ENCODE peak calls at places on chromosome 7, in seven cellular contexts. One of them, this sample, is unnamed.

GRCh38 chr7:7136857-7137309 is 45.5 kb upstream of the C1GALT1 start:
- DNase-seq in HepG2: peak
- DNase-seq in SK-N-SH: no peak
- DNase-seq in HCT116: no peak
- DNase-seq in GM12878: no peak
- DNase-seq in H1: no peak
- DNase-seq in K562: no peak
- DNase-seq in this sample: no peak

GRCh38 chr7:47622946-47623640 is 41.2 kb upstream of the TNS3 start:
- DNase-seq in SK-N-SH: no peak
- DNase-seq in HepG2: peak
- DNase-seq in HCT116: no peak
- DNase-seq in K562: no peak
- DNase-seq in H1: no peak
- DNase-seq in GM12878: no peak
- DNase-seq in this sample: peak

GRCh38 chr7:130210181-130210935 is 2.7 kb downstream of the SSMEM1 start:
- DNase-seq in HepG2: peak
- DNase-seq in HCT116: no peak
- DNase-seq in SK-N-SH: no peak
- DNase-seq in GM12878: no peak
- DNase-seq in H1: no peak
- DNase-seq in K562: no peak
- DNase-seq in this sample: no peak

GRCh38 chr7:30877010-30877740 is 34.5 kb upstream of the AQP1 start:
- DNase-seq in H1: no peak
- DNase-seq in SK-N-SH: no peak
- DNase-seq in HCT116: no peak
- DNase-seq in GM12878: no peak
- DNase-seq in K562: no peak
- DNase-seq in HepG2: no peak
- DNase-seq in this sample: no peak

GRCh38 chr7:150451097-150451793 is 815 bp downstream of the GIMAP8 start:
- DNase-seq in K562: no peak
- DNase-seq in HCT116: no peak
- DNase-seq in GM12878: peak
- DNase-seq in HepG2: no peak
- DNase-seq in H1: no peak
- DNase-seq in SK-N-SH: no peak
- DNase-seq in this sample: no peak

GRCh38 chr7:51288896-51289607 is 27.6 kb downstream of the COBL start:
- DNase-seq in HepG2: no peak
- DNase-seq in GM12878: no peak
- DNase-seq in H1: no peak
- DNase-seq in SK-N-SH: no peak
- DNase-seq in HCT116: no peak
- DNase-seq in K562: no peak
- DNase-seq in this sample: no peak

GRCh38 chr7:87000344-87000743 is 59.1 kb downstream of the ELAPOR2 start:
- DNase-seq in H1: no peak
- DNase-seq in SK-N-SH: no peak
- DNase-seq in GM12878: no peak
- DNase-seq in HepG2: no peak
- DNase-seq in HCT116: no peak
- DNase-seq in K562: no peak
- DNase-seq in this sample: no peak

GRCh38 chr7:97971120-97971989 is 18.6 kb downstream of the OCM2 start:
- DNase-seq in H1: no peak
- DNase-seq in HCT116: no peak
- DNase-seq in GM12878: peak
- DNase-seq in K562: peak
- DNase-seq in SK-N-SH: peak
- DNase-seq in HepG2: peak
- DNase-seq in this sample: peak

GRCh38 chr7:143733876-143734275 is 23.6 kb downstream of the CTAGE6 start:
- DNase-seq in HepG2: no peak
- DNase-seq in HCT116: no peak
- DNase-seq in GM12878: no peak
- DNase-seq in SK-N-SH: no peak
- DNase-seq in H1: no peak
- DNase-seq in K562: peak
- DNase-seq in this sample: no peak

GRCh38 chr7:28778781-28779180 is 179.3 kb downstream of the TRIL start:
- DNase-seq in SK-N-SH: no peak
- DNase-seq in H1: no peak
- DNase-seq in HepG2: no peak
- DNase-seq in GM12878: no peak
- DNase-seq in K562: no peak
- DNase-seq in HCT116: no peak
- DNase-seq in this sample: no peak

GRCh38 chr7:46626261-46627037 is 705.4 kb upstream of the IGFBP3 start:
- DNase-seq in H1: no peak
- DNase-seq in SK-N-SH: no peak
- DNase-seq in GM12878: no peak
- DNase-seq in HepG2: no peak
- DNase-seq in K562: no peak
- DNase-seq in HCT116: no peak
- DNase-seq in this sample: no peak

GRCh38 chr7:94276797-94277196 is 117.9 kb upstream of the COL1A2 start:
- DNase-seq in H1: no peak
- DNase-seq in K562: no peak
- DNase-seq in GM12878: no peak
- DNase-seq in HepG2: no peak
- DNase-seq in SK-N-SH: peak
- DNase-seq in HCT116: no peak
- DNase-seq in this sample: no peak

GRCh38 chr7:95927781-95928180 is 155.4 kb downstream of the DYNC1I1 start:
- DNase-seq in SK-N-SH: peak
- DNase-seq in GM12878: no peak
- DNase-seq in K562: no peak
- DNase-seq in HCT116: no peak
- DNase-seq in H1: no peak
- DNase-seq in HepG2: no peak
- DNase-seq in this sample: no peak

GRCh38 chr7:76397409-76398183 is 11.9 kb downstream of the SSC4D start:
- DNase-seq in GM12878: peak
- DNase-seq in HCT116: no peak
- DNase-seq in H1: no peak
- DNase-seq in K562: peak
- DNase-seq in HepG2: no peak
- DNase-seq in SK-N-SH: peak
- DNase-seq in this sample: peak

GRCh38 chr7:139871276-139871675 is 42.2 kb downstream of the TBXAS1 start:
- DNase-seq in H1: no peak
- DNase-seq in HCT116: no peak
- DNase-seq in GM12878: no peak
- DNase-seq in SK-N-SH: no peak
- DNase-seq in K562: no peak
- DNase-seq in HepG2: no peak
- DNase-seq in this sample: no peak

GRCh38 chr7:26052721-26053120 is 99.3 kb upstream of the NFE2L3 start:
- DNase-seq in HCT116: peak
- DNase-seq in GM12878: no peak
- DNase-seq in K562: no peak
- DNase-seq in HepG2: no peak
- DNase-seq in H1: no peak
- DNase-seq in SK-N-SH: no peak
- DNase-seq in this sample: no peak

GRCh38 chr7:28986028-28986427 is 27.9 kb upstream of the TRIL start:
- DNase-seq in GM12878: no peak
- DNase-seq in H1: no peak
- DNase-seq in HepG2: no peak
- DNase-seq in HCT116: no peak
- DNase-seq in K562: no peak
- DNase-seq in SK-N-SH: no peak
- DNase-seq in this sample: no peak

GRCh38 chr7:1562126-1562525 is 6.1 kb upstream of the TMEM184A start:
- DNase-seq in H1: no peak
- DNase-seq in GM12878: no peak
- DNase-seq in HCT116: no peak
- DNase-seq in SK-N-SH: peak
- DNase-seq in K562: no peak
- DNase-seq in HepG2: no peak
- DNase-seq in this sample: no peak

GRCh38 chr7:55576753-55577152 is 4.5 kb upstream of the VOPP1 start:
- DNase-seq in HCT116: no peak
- DNase-seq in HepG2: no peak
- DNase-seq in GM12878: no peak
- DNase-seq in SK-N-SH: no peak
- DNase-seq in H1: no peak
- DNase-seq in K562: no peak
- DNase-seq in this sample: no peak

GRCh38 chr7:100546129-100546867 is 7.3 kb downstream of the AGFG2 start:
- DNase-seq in GM12878: no peak
- DNase-seq in K562: no peak
- DNase-seq in HCT116: no peak
- DNase-seq in SK-N-SH: no peak
- DNase-seq in HepG2: peak
- DNase-seq in H1: no peak
- DNase-seq in this sample: no peak

GRCh38 chr7:29282819-29283414 is 88.3 kb downstream of the CHN2 start:
- DNase-seq in HCT116: no peak
- DNase-seq in SK-N-SH: no peak
- DNase-seq in K562: no peak
- DNase-seq in GM12878: no peak
- DNase-seq in H1: no peak
- DNase-seq in HepG2: no peak
- DNase-seq in this sample: no peak

GRCh38 chr7:130294314-130294713 is 1.4 kb downstream of the CPA4 start:
- DNase-seq in HCT116: no peak
- DNase-seq in SK-N-SH: no peak
- DNase-seq in H1: no peak
- DNase-seq in K562: no peak
- DNase-seq in GM12878: no peak
- DNase-seq in HepG2: no peak
- DNase-seq in this sample: no peak

GRCh38 chr7:35513828-35514227 is 181.1 kb downstream of the HERPUD2 start:
- DNase-seq in K562: no peak
- DNase-seq in GM12878: no peak
- DNase-seq in H1: no peak
- DNase-seq in SK-N-SH: no peak
- DNase-seq in HepG2: no peak
- DNase-seq in HCT116: no peak
- DNase-seq in this sample: no peak

GRCh38 chr7:45146531-45147379 is 10.8 kb upstream of the RAMP3 start:
- DNase-seq in H1: no peak
- DNase-seq in SK-N-SH: no peak
- DNase-seq in GM12878: no peak
- DNase-seq in HepG2: no peak
- DNase-seq in K562: peak
- DNase-seq in HCT116: no peak
- DNase-seq in this sample: no peak

GRCh38 chr7:121419201-121420148 is 23.4 kb upstream of the FAM3C start:
- DNase-seq in H1: no peak
- DNase-seq in K562: peak
- DNase-seq in HepG2: no peak
- DNase-seq in HCT116: no peak
- DNase-seq in SK-N-SH: no peak
- DNase-seq in GM12878: no peak
- DNase-seq in this sample: no peak
- TF ChIP-seq JUND in H1: no peak
- TF ChIP-seq JUND in K562: no peak
- TF ChIP-seq JUND in HepG2: no peak
- TF ChIP-seq JUND in HCT116: no peak
- TF ChIP-seq JUND in SK-N-SH: no peak
- TF ChIP-seq JUND in GM12878: no peak
- TF ChIP-seq JUND in this sample: no peak

DNA sequence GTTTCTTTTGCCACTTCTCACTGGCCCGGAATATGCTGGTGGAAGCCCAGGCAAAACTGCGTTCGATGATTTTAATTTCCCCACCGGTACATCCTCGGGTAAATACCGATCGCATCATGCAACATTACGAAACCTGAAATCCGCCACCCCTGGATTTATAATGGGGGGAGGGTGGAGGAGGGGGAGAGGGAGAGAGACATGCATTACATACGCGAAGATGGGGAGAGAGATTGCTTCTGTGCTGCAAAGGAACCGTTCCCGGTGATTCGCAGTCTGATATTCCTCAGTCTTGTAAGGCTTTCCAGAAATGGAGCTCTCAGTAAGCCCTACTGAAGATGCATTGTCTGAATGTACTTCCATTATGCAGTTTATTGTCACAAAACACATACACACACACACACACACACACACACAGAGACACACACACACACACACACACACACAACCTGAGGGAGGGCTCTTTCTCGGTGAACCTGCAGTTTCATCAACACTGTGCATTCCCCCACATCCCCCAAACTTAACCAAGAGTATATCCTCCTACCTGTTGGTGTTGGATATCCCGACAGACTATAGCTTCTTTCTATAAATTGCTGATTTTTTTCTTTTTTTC is 741 bp downstream of the GPR85 start:
- DNase-seq in HCT116: no peak
- DNase-seq in SK-N-SH: peak
- DNase-seq in H1: no peak
- DNase-seq in GM12878: no peak
- DNase-seq in K562: peak
- DNase-seq in HepG2: no peak
- DNase-seq in this sample: no peak
- TF ChIP-seq JUND in HCT116: no peak
- TF ChIP-seq JUND in SK-N-SH: no peak
- TF ChIP-seq JUND in H1: no peak
- TF ChIP-seq JUND in GM12878: no peak
- TF ChIP-seq JUND in K562: no peak
- TF ChIP-seq JUND in HepG2: no peak
- TF ChIP-seq JUND in this sample: no peak

GRCh38 chr7:33336820-33337219 is 207.5 kb downstream of the BBS9 start:
- DNase-seq in HCT116: no peak
- DNase-seq in K562: no peak
- DNase-seq in H1: no peak
- DNase-seq in HepG2: no peak
- DNase-seq in GM12878: peak
- DNase-seq in SK-N-SH: no peak
- DNase-seq in this sample: no peak

GRCh38 chr7:33339074-33339805 is 209.9 kb downstream of the BBS9 start:
- DNase-seq in HepG2: no peak
- DNase-seq in GM12878: no peak
- DNase-seq in K562: no peak
- DNase-seq in HCT116: no peak
- DNase-seq in SK-N-SH: no peak
- DNase-seq in H1: no peak
- DNase-seq in this sample: no peak

DNA sequence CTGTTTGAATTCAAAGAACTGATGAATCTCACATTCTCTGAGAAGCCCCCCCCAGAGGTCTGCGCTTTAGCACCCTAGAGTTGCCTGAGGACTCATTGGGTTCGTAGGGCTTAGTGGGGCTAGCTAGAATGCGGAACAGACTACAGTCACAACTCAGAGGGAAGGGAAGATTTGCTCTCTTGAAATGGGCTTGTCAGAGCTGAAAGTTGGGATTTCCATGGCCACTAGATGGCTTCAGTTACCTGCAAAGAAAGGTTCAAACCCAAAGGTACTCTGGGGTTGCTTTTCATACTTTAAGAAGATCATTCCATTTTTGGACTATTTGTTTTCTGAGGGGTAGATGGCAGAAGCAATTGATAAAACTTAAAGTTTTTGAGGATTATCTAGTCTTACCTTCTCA is 205.0 kb downstream of the BBS9 start:
- DNase-seq in SK-N-SH: peak
- DNase-seq in HepG2: peak
- DNase-seq in K562: no peak
- DNase-seq in GM12878: no peak
- DNase-seq in HCT116: peak
- DNase-seq in H1: peak
- DNase-seq in this sample: no peak
- TF ChIP-seq JUND in SK-N-SH: no peak
- TF ChIP-seq JUND in HepG2: no peak
- TF ChIP-seq JUND in K562: no peak
- TF ChIP-seq JUND in GM12878: no peak
- TF ChIP-seq JUND in HCT116: no peak
- TF ChIP-seq JUND in H1: no peak
- TF ChIP-seq JUND in this sample: no peak

GRCh38 chr7:122006687-122007086 is 133.7 kb downstream of the PTPRZ1 start:
- DNase-seq in GM12878: no peak
- DNase-seq in HepG2: no peak
- DNase-seq in SK-N-SH: no peak
- DNase-seq in HCT116: no peak
- DNase-seq in K562: no peak
- DNase-seq in H1: no peak
- DNase-seq in this sample: no peak
- TF ChIP-seq JUND in GM12878: no peak
- TF ChIP-seq JUND in HepG2: no peak
- TF ChIP-seq JUND in SK-N-SH: no peak
- TF ChIP-seq JUND in HCT116: no peak
- TF ChIP-seq JUND in K562: no peak
- TF ChIP-seq JUND in H1: no peak
- TF ChIP-seq JUND in this sample: no peak